ENCODE peak calls at places on chromosomes 2 and 18, in ten cellular contexts. I, K, N, S, P, Q, V, W, B and L are unnamed samples.
A peak's percentile ranks its signal among the peaks of the same experiment; 100 is the strongest.

GRCh38 chr2:232438951-232439757 is 16.8 kb upstream of the ALPI start:
- DNase-seq in I (no peak), K (peak; percentile 41), N (no peak), S (no peak), P (no peak), Q (peak; percentile 43), V (peak; percentile 56), W (no peak), B (peak; percentile 23), L (no peak)

GRCh38 chr2:207960911-207961310 is 64.4 kb downstream of the PLEKHM3 start:
- DNase-seq in I (no peak), K (no peak), N (no peak), S (no peak), P (no peak), Q (no peak), V (no peak), W (no peak), B (no peak), L (no peak)

GRCh38 chr2:25257032-25257455 is 84.7 kb downstream of the DNMT3A start:
- DNase-seq in I (no peak), K (no peak), N (no peak), S (peak; percentile 63), P (peak; percentile 70), Q (no peak), V (peak; percentile 57), W (no peak), B (peak; percentile 62), L (no peak)

GRCh38 chr2:101328474-101329007 is 20.0 kb upstream of the RNF149 start:
- DNase-seq in I (no peak), K (no peak), N (peak; percentile 60), S (no peak), P (peak; percentile 82), Q (peak; percentile 16), V (no peak), W (peak; percentile 46), B (peak; percentile 39), L (no peak)

GRCh38 chr2:9110893-9111569 is 95.6 kb upstream of the ASAP2 start:
- DNase-seq in I (no peak), K (no peak), N (no peak), S (peak; percentile 77), P (peak; percentile 29), Q (peak; percentile 32), V (peak; percentile 64), W (no peak), B (no peak), L (no peak)

GRCh38 chr2:8566788-8567468 is 114.9 kb upstream of the ID2 start:
- DNase-seq in I (no peak), K (no peak), N (no peak), S (no peak), P (no peak), Q (peak; percentile 26), V (no peak), W (no peak), B (no peak), L (no peak)

GRCh38 chr2:190964170-190964795 is 49.7 kb downstream of the STAT1 start:
- DNase-seq in I (no peak), K (no peak), N (no peak), S (no peak), P (no peak), Q (no peak), V (no peak), W (no peak), B (no peak), L (no peak)

GRCh38 chr2:16378031-16378430 is 287.6 kb downstream of the CYRIA start:
- DNase-seq in I (no peak), K (no peak), N (no peak), S (no peak), P (no peak), Q (no peak), V (no peak), W (no peak), B (no peak), L (no peak)

GRCh38 chr18:31741096-31741735 is 19.5 kb downstream of the SLC25A52 start:
- DNase-seq in I (no peak), K (no peak), N (peak; percentile 45), S (peak; percentile 45), P (peak; percentile 11), Q (peak; percentile 59), V (peak; percentile 34), W (peak; percentile 79), B (peak; percentile 61), L (no peak)

GRCh38 chr2:47747878-47748277 is 35.1 kb upstream of the MSH6 start:
- DNase-seq in I (no peak), K (no peak), N (no peak), S (no peak), P (no peak), Q (no peak), V (no peak), W (no peak), B (no peak), L (no peak)

GRCh38 chr2:169824373-169825333 is at the start of gene METTL5:
- DNase-seq in I (peak; percentile 92), K (peak; percentile 61), N (peak; percentile 58), S (peak; percentile 93), P (peak; percentile 52), Q (peak; percentile 83), V (peak; percentile 86), W (peak; percentile 84), B (peak; percentile 85), L (peak; percentile 90)

GRCh38 chr2:31028415-31028814 is 109.8 kb downstream of the GALNT14 start:
- DNase-seq in I (no peak), K (no peak), N (no peak), S (no peak), P (no peak), Q (no peak), V (no peak), W (no peak), B (no peak), L (no peak)

GRCh38 chr2:239013670-239013960 is 165.7 kb downstream of the TWIST2 start:
- DNase-seq in I (no peak), K (no peak), N (no peak), S (no peak), P (no peak), Q (no peak), V (no peak), W (no peak), B (no peak), L (no peak)

GRCh38 chr2:209726311-209726710 is 45.3 kb upstream of the UNC80 start:
- DNase-seq in I (no peak), K (no peak), N (no peak), S (no peak), P (no peak), Q (peak; percentile 80), V (no peak), W (no peak), B (no peak), L (no peak)

GRCh38 chr18:10792181-10792580 is 266.4 kb downstream of the NAPG start:
- DNase-seq in I (no peak), K (no peak), N (no peak), S (no peak), P (no peak), Q (no peak), V (no peak), W (no peak), B (peak; percentile 74), L (no peak)

GRCh38 chr2:18883626-18884456 is 294.5 kb upstream of the NT5C1B start:
- DNase-seq in I (no peak), K (no peak), N (no peak), S (peak; percentile 11), P (no peak), Q (peak; percentile 46), V (peak; percentile 20), W (peak; percentile 33), B (peak; percentile 41), L (no peak)
- TF ChIP-seq CTCF in I (no peak), K (no peak), N (no peak), S (peak; percentile 47), P (peak; percentile 36), Q (peak; percentile 55), V (peak; percentile 38), W (no peak), B (peak; percentile 39), L (peak; percentile 16)

GRCh38 chr2:177692828-177693269 is 300.3 kb downstream of the AGPS start:
- DNase-seq in I (no peak), K (no peak), N (no peak), S (no peak), P (no peak), Q (peak; percentile 77), V (no peak), W (no peak), B (no peak), L (no peak)
- TF ChIP-seq CTCF in I (no peak), K (no peak), N (no peak), S (no peak), P (no peak), Q (peak; percentile 30), V (no peak), W (no peak), B (peak; percentile 4), L (no peak)

GRCh38 chr2:46615555-46616487 is 136.5 kb downstream of the TMEM247 start:
- DNase-seq in I (peak; percentile 8), K (no peak), N (no peak), S (peak; percentile 64), P (no peak), Q (peak; percentile 30), V (peak; percentile 14), W (peak; percentile 19), B (peak; percentile 15), L (peak; percentile 30)
- TF ChIP-seq CTCF in I (no peak), K (no peak), N (no peak), S (peak; percentile 29), P (no peak), Q (no peak), V (no peak), W (peak; percentile 12), B (peak; percentile 22), L (no peak)

DNA sequence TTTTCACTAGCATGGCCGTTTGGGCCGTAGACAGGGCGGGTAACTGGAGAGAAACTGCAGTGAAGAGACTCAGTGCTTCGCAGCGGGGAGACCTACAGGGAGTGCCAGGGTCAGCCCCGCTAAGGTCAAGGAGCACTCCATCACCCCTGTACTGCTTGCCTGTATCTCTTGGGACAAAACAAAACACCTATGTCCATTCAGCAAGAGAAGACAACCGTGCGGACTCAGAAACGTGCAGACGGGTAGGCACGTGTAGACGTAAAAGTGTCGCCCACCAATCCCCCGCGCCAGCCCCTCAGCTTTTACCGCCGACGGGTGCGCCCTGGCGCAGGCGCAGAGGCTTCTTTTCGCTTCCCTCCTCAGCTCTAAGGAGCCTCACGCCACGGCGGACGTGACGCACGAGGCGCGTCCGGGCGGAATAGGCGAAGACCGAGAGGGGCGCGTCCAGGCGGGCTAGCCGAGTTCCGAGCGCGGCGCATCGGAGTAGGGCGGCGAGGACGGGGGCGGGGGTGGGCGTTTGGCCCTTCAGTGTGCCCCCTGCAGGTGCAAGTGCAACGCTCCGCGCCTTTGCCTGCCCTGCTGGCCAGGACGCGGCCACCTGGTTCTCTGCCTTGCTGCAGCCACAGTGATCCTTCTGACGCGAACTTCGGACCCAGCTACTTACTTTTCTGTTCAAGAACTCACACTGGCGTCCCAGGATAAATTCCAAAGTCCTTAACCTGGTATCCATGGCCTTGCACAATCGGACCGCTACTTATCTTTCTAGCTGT is 3.3 kb upstream of the SOS1 start:
- DNase-seq in I (peak; percentile 89), K (peak; percentile 91), N (peak; percentile 91), S (peak; percentile 100), P (peak; percentile 90), Q (peak; percentile 93), V (peak; percentile 98), W (peak; percentile 98), B (peak; percentile 97), L (peak; percentile 92)
- TF ChIP-seq CTCF in I (peak; percentile 53), K (peak; percentile 24), N (no peak), S (peak; percentile 69), P (peak; percentile 13), Q (peak; percentile 35), V (peak; percentile 49), W (peak; percentile 59), B (peak; percentile 38), L (peak; percentile 53)

GRCh38 chr2:76281176-76281841 is 570.6 kb upstream of the GCFC2 start:
- DNase-seq in I (no peak), K (no peak), N (no peak), S (no peak), P (no peak), Q (no peak), V (no peak), W (no peak), B (no peak), L (no peak)
- TF ChIP-seq CTCF in I (no peak), K (no peak), N (no peak), S (no peak), P (no peak), Q (no peak), V (no peak), W (no peak), B (no peak), L (no peak)